ENCODE peak calls at places on chromosomes 4 and X, in eight cellular contexts. G is small intestine, T is PC-3, Q is dorsolateral prefrontal cortex, A is RWPE1, U is ascending aorta, D is heart left ventricle, S is tibial nerve. I is an unnamed sample.

GRCh38 chr4:169079942-169080827 is 70.1 kb upstream of the CBR4 start:
- DNase-seq in G (peak), T (peak), Q (no peak), A (no peak), U (no peak), D (peak), S (peak), I (no peak)

GRCh38 chr4:124121511-124121934 is 591.0 kb downstream of the ANKRD50 start:
- DNase-seq in G (no peak), T (peak), Q (no peak), A (no peak), U (no peak), D (no peak), S (no peak), I (no peak)

GRCh38 chrX:2766921-2767320 is 15.1 kb downstream of the XG start:
- DNase-seq in G (no peak), T (no peak), Q (no peak), A (no peak), U (no peak), D (no peak), S (no peak), I (no peak)

GRCh38 chrX:10756365-10756915 is 136.1 kb upstream of the MID1 start:
- DNase-seq in G (no peak), T (peak), Q (no peak), A (peak), U (no peak), D (no peak), S (no peak), I (peak)

GRCh38 chr4:83629945-83630684 is 94.2 kb downstream of the GPAT3 start:
- DNase-seq in G (peak), T (peak), Q (no peak), A (peak), U (no peak), D (no peak), S (peak), I (peak)

GRCh38 chr4:91924625-91925024 is 379.1 kb upstream of the GRID2 start:
- DNase-seq in G (no peak), T (no peak), Q (no peak), A (no peak), U (no peak), D (no peak), S (no peak), I (no peak)

GRCh38 chrX:45508459-45508858 is 307.8 kb upstream of the DIPK2B start:
- DNase-seq in G (no peak), T (peak), Q (no peak), A (peak), U (no peak), D (no peak), S (no peak), I (no peak)

GRCh38 chrX:8848921-8849320 is 47.7 kb upstream of the FAM9A start:
- DNase-seq in G (no peak), T (peak), Q (no peak), A (peak), U (no peak), D (no peak), S (no peak), I (no peak)

GRCh38 chr4:85500110-85500867 is 25.3 kb downstream of the ARHGAP24 start:
- DNase-seq in G (no peak), T (no peak), Q (no peak), A (peak), U (no peak), D (no peak), S (no peak), I (no peak)

GRCh38 chrX:57900961-57901360 is 9.3 kb downstream of the ZXDA start:
- DNase-seq in G (no peak), T (peak), Q (no peak), A (no peak), U (no peak), D (no peak), S (no peak), I (no peak)

GRCh38 chrX:28854637-28855036 is 267.4 kb downstream of the IL1RAPL1 start:
- DNase-seq in G (no peak), T (no peak), Q (no peak), A (no peak), U (no peak), D (no peak), S (no peak), I (no peak)

GRCh38 chr4:87527446-87528240 is 1.5 kb downstream of the SPARCL1 start:
- DNase-seq in G (no peak), T (no peak), Q (no peak), A (no peak), U (no peak), D (no peak), S (no peak), I (no peak)

GRCh38 chr4:83830138-83830537 is 294.2 kb downstream of the GPAT3 start:
- DNase-seq in G (no peak), T (no peak), Q (no peak), A (no peak), U (no peak), D (no peak), S (no peak), I (no peak)

DNA sequence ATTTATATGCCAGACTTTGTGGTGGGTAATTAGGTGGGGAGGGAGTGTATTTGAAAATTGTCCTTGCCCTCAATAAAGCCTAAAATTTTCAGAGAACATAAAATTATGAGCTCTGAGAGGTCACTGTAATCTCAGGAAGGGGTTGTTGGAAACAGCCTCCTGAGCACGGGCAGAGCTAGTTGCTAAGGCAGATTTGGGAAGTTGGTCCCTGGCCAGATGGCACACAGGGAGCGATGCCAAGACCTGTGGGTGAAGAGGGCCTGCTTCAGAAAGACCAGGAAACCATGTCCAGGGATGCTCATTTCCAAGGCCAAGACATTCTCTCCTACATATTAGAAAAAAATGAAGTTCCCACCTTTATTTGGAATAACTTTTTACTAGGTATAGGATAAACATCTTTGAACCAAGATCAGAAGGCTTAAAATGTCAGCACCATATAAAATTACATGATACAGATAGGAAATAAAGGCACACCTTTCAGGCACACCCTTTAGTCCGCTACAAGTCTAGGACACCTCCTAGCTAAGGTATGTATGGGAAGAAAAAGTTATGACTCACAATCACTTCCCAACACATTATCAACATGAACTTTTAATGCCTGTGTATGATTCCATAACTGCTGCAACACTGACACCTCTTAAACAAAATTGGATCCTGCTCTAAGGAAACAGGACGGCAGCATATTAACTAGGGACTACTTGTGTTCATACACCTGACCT is 2.2 kb upstream of the PPP3CA start:
- DNase-seq in G (peak), T (peak), Q (peak), A (peak), U (peak), D (peak), S (peak), I (peak)
- H3K27ac ChIP-seq in G (peak), T (peak), Q (peak), A (peak), U (peak), D (no peak), S (peak), I (no peak)

GRCh38 chrX:120310861-120311631 is at the start of gene TMEM255A:
- DNase-seq in G (no peak), T (no peak), Q (no peak), A (no peak), U (no peak), D (no peak), S (no peak), I (no peak)
- H3K27ac ChIP-seq in G (no peak), T (no peak), Q (no peak), A (peak), U (no peak), D (no peak), S (peak), I (no peak)

GRCh38 chr4:180314972-180315371 is 1928.2 kb upstream of the TENM3 start:
- DNase-seq in G (no peak), T (no peak), Q (no peak), A (no peak), U (no peak), D (no peak), S (no peak), I (no peak)
- H3K27ac ChIP-seq in G (no peak), T (no peak), Q (no peak), A (no peak), U (no peak), D (no peak), S (no peak), I (no peak)

GRCh38 chr4:163091685-163092034 is 75.0 kb downstream of the NAF1 start:
- DNase-seq in G (no peak), T (no peak), Q (no peak), A (no peak), U (no peak), D (no peak), S (no peak), I (no peak)
- H3K27ac ChIP-seq in G (no peak), T (no peak), Q (no peak), A (no peak), U (no peak), D (no peak), S (no peak), I (no peak)

GRCh38 chr4:78591404-78591803 is 39.8 kb downstream of the ANXA3 start:
- DNase-seq in G (no peak), T (no peak), Q (no peak), A (no peak), U (no peak), D (no peak), S (no peak), I (no peak)
- H3K27ac ChIP-seq in G (no peak), T (no peak), Q (no peak), A (no peak), U (no peak), D (peak), S (peak), I (no peak)

GRCh38 chr4:116838609-116839008 is 246.8 kb downstream of the TRAM1L1 start:
- DNase-seq in G (no peak), T (no peak), Q (no peak), A (no peak), U (no peak), D (no peak), S (no peak), I (no peak)

GRCh38 chr4:116839826-116840225 is 245.6 kb downstream of the TRAM1L1 start:
- DNase-seq in G (no peak), T (peak), Q (no peak), A (no peak), U (no peak), D (no peak), S (no peak), I (no peak)
- H3K27ac ChIP-seq in G (no peak), T (no peak), Q (no peak), A (no peak), U (no peak), D (no peak), S (no peak), I (no peak)

DNA sequence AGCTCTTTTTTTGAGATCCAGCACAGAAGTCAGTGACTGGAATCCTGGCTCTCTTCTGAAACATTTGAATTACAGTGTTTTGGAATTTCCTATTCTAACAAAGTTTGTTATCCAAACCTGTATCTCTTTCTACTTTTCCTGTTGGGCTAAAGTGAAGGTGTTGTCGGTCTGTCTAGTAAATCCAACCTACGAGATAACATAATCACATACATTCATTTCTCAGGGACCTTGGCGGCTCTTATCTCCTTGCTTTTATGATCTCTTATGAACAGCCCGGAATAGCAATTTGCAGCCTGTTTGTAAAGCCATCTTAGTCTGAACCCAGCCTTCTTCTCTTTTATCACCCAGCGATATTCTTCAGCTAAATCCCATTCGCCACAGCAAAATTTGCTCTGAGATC is 14.5 kb downstream of the PPARGC1A start:
- DNase-seq in G (peak), T (no peak), Q (no peak), A (no peak), U (no peak), D (no peak), S (no peak), I (no peak)
- H3K27ac ChIP-seq in G (no peak), T (no peak), Q (no peak), A (no peak), U (no peak), D (peak), S (no peak), I (peak)

GRCh38 chr4:54658321-54659093 is 750 bp downstream of the KIT start:
- DNase-seq in G (peak), T (peak), Q (peak), A (peak), U (peak), D (peak), S (peak), I (peak)
- H3K27ac ChIP-seq in G (peak), T (no peak), Q (no peak), A (no peak), U (peak), D (peak), S (no peak), I (no peak)

I was measured in body of pancreas.